ENCODE peak calls at places on chromosomes 11 and 22, in five cellular contexts. Y is M059J, N is A549, I is GDM1, K is activated gamma-delta T cell. E is an unnamed sample.

GRCh38 chr22:23315341-23315917 is 135.1 kb downstream of the BCR start:
- DNase-seq in K (no peak), N (peak), Y (peak), I (peak), E (peak)

GRCh38 chr11:65615950-65616574 is 486 bp downstream of the PCNX3 start:
- DNase-seq in K (peak), N (peak), Y (peak), I (no peak), E (peak)

GRCh38 chr22:30041475-30041874 is 38.8 kb upstream of the HORMAD2 start:
- DNase-seq in N (no peak), I (no peak), Y (no peak), K (no peak), E (peak)

GRCh38 chr11:57566035-57566504 is 1.4 kb downstream of the UBE2L6 start:
- DNase-seq in I (peak), K (no peak), Y (peak), N (no peak), E (no peak)

GRCh38 chr22:35705141-35705540 is 12.5 kb upstream of the APOL5 start:
- DNase-seq in N (no peak), K (no peak), I (no peak), Y (peak), E (no peak)

GRCh38 chr22:48434868-48435250 is 1392.8 kb downstream of the BRD1 start:
- DNase-seq in Y (no peak), N (no peak), K (no peak), I (no peak), E (no peak)

GRCh38 chr11:89421718-89422117 is 69.5 kb downstream of the NOX4 start:
- DNase-seq in N (no peak), I (no peak), Y (no peak), K (no peak), E (no peak)

GRCh38 chr22:47375621-47376321 is 613.3 kb downstream of the TBC1D22A start:
- DNase-seq in K (no peak), I (no peak), Y (no peak), N (no peak), E (no peak)

GRCh38 chr11:17921620-17922473 is 91.0 kb downstream of the SERGEF start:
- DNase-seq in I (no peak), N (no peak), Y (peak), K (no peak), E (no peak)

GRCh38 chr11:2302844-2303626 is 1.2 kb downstream of the TSPAN32 start:
- DNase-seq in Y (no peak), K (no peak), N (no peak), I (no peak), E (no peak)

E was measured in SJSA1.